ENCODE peak calls at places on chromosomes 12 and 14, in ten cellular contexts. Y is NCI-H510A treated with DMSO at 0.1 percent for 48 hours; K is HT1080; V is activated effector memory CD4-positive, alpha-beta T cell treated with Interleukin-2 at 50 U/mL for 16 hours; W is GM12865; R is frontal cortex; Z is IMR-90; F is PC-9; U is astrocyte of the cerebellum; A is CD4-positive, CD25-positive, alpha-beta regulatory T cell. G is an unnamed sample.

GRCh38 chr12:119115296-119115905 is 63.3 kb upstream of the HSPB8 start:
- DNase-seq in Z (peak; percentile 31), F (no peak), Y (peak; percentile 79), R (no peak), U (peak; percentile 22), A (peak; percentile 26), W (peak; percentile 44), V (no peak), K (peak; percentile 18), G (peak; percentile 35)

GRCh38 chr12:92992041-92992440 is 62.9 kb upstream of the EEA1 start:
- DNase-seq in V (no peak), W (no peak), K (no peak), Y (no peak), U (no peak), R (no peak), Z (peak; percentile 71), F (no peak), A (no peak), G (no peak)

GRCh38 chr14:70013269-70013873 is 134.2 kb downstream of the SMOC1 start:
- DNase-seq in Y (no peak), U (no peak), Z (peak; percentile 30), A (peak; percentile 27), R (no peak), K (no peak), V (no peak), F (no peak), W (peak; percentile 55), G (peak; percentile 43)

GRCh38 chr14:69010632-69011031 is 31.5 kb upstream of the ACTN1 start:
- DNase-seq in K (no peak), V (no peak), Y (no peak), U (no peak), Z (no peak), A (peak; percentile 24), W (no peak), F (peak; percentile 70), R (no peak), G (no peak)

GRCh38 chr12:177336-177979 is 36.5 kb downstream of the SLC6A12 start:
- DNase-seq in W (no peak), A (no peak), V (no peak), U (no peak), Z (no peak), Y (no peak), F (no peak), R (no peak), K (no peak), G (no peak)

GRCh38 chr12:53230971-53231858 is 794 bp downstream of the RARG start:
- DNase-seq in K (no peak), U (no peak), V (no peak), F (no peak), W (no peak), A (no peak), R (no peak), Z (no peak), Y (no peak), G (no peak)

GRCh38 chr12:18054925-18055324 is 35.1 kb downstream of the RERGL start:
- DNase-seq in Z (no peak), Y (peak; percentile 41), W (no peak), A (no peak), R (no peak), V (no peak), F (no peak), U (no peak), K (peak; percentile 33), G (no peak)

GRCh38 chr12:77741974-77742517 is 88.6 kb upstream of the NAV3 start:
- DNase-seq in K (no peak), A (no peak), Y (no peak), F (no peak), V (no peak), R (no peak), W (no peak), U (no peak), Z (no peak), G (no peak)

GRCh38 chr12:41121374-41121773 is 66.7 kb upstream of the PDZRN4 start:
- DNase-seq in R (no peak), K (no peak), U (no peak), Z (no peak), W (no peak), A (no peak), Y (no peak), F (no peak), V (no peak), G (no peak)

GRCh38 chr12:75750950-75751349 is 239.5 kb upstream of the KRR1 start:
- DNase-seq in R (no peak), K (peak; percentile 20), W (no peak), Z (peak; percentile 89), A (no peak), F (no peak), V (no peak), Y (no peak), U (peak; percentile 87), G (no peak)

GRCh38 chr14:45051180-45051579 is 32.7 kb upstream of the PRPF39 start:
- DNase-seq in V (no peak), F (no peak), U (no peak), W (no peak), Z (no peak), K (no peak), Y (no peak), A (no peak), R (no peak), G (no peak)

GRCh38 chr14:105581551-105582341 is 55.4 kb downstream of the TMEM121 start:
- DNase-seq in K (no peak), R (no peak), V (no peak), Y (no peak), A (peak; percentile 62), Z (no peak), W (peak; percentile 94), U (no peak), F (no peak), G (no peak)

GRCh38 chr14:39500253-39500652 is 68.0 kb upstream of the FBXO33 start:
- DNase-seq in V (no peak), F (no peak), K (no peak), W (no peak), Y (no peak), Z (no peak), U (no peak), R (no peak), A (no peak), G (no peak)

GRCh38 chr12:534216-534615 is 74.5 kb downstream of the B4GALNT3 start:
- DNase-seq in A (no peak), K (no peak), Z (no peak), Y (no peak), U (no peak), F (no peak), R (no peak), V (no peak), W (no peak), G (no peak)

GRCh38 chr12:12837025-12837872 is 24.1 kb downstream of the DDX47 start:
- DNase-seq in A (peak; percentile 87), F (peak; percentile 85), V (peak; percentile 7), W (peak; percentile 44), U (peak; percentile 68), R (no peak), Y (peak; percentile 43), Z (peak; percentile 84), K (peak; percentile 76), G (peak; percentile 79)

GRCh38 chr12:3311027-3311402 is 180.0 kb upstream of the PRMT8 start:
- DNase-seq in F (peak; percentile 88), R (no peak), W (no peak), Y (peak; percentile 64), K (peak; percentile 67), Z (no peak), U (no peak), A (no peak), V (no peak), G (no peak)

GRCh38 chr12:19031032-19031431 is 98.5 kb upstream of the PLEKHA5 start:
- DNase-seq in W (no peak), V (no peak), Y (no peak), U (peak; percentile 55), R (no peak), Z (peak; percentile 85), K (peak; percentile 95), A (no peak), F (peak; percentile 70), G (no peak)

GRCh38 chr14:92449404-92449975 is 64.1 kb upstream of the RIN3 start:
- DNase-seq in V (no peak), F (no peak), K (no peak), W (no peak), U (no peak), R (no peak), A (no peak), Y (no peak), Z (no peak), G (no peak)

GRCh38 chr14:61561144-61561543 is 134.2 kb upstream of the HIF1A start:
- DNase-seq in Y (no peak), U (no peak), A (no peak), V (no peak), R (no peak), W (no peak), F (peak; percentile 86), Z (peak; percentile 77), K (peak; percentile 75), G (no peak)

GRCh38 chr12:113987261-113988063 is 21.3 kb upstream of the RBM19 start:
- DNase-seq in W (no peak), Y (no peak), K (no peak), Z (no peak), F (no peak), V (no peak), R (no peak), A (no peak), U (no peak), G (peak; percentile 89)

GRCh38 chr12:57630891-57631433 is 2.0 kb downstream of the B4GALNT1 start:
- DNase-seq in Z (no peak), R (no peak), K (no peak), V (no peak), A (no peak), Y (no peak), W (no peak), F (no peak), U (no peak), G (no peak)

GRCh38 chr14:79992799-79993198 is 218.5 kb downstream of the DIO2 start:
- DNase-seq in R (no peak), W (no peak), Z (no peak), Y (no peak), K (no peak), V (no peak), A (no peak), U (no peak), F (no peak), G (no peak)

GRCh38 chr12:116150001-116150400 is 127.5 kb downstream of the MED13L start:
- DNase-seq in A (no peak), Y (no peak), V (no peak), F (no peak), K (no peak), Z (no peak), U (no peak), W (no peak), R (no peak), G (no peak)

GRCh38 chr14:71245659-71246361 is 338.6 kb downstream of the PCNX1 start:
- DNase-seq in U (no peak), Y (no peak), V (no peak), A (peak; percentile 58), F (peak; percentile 31), R (no peak), W (peak; percentile 49), K (no peak), Z (no peak), G (no peak)

GRCh38 chr14:47549886-47550285 is 125.5 kb downstream of the MDGA2 start:
- DNase-seq in W (no peak), A (no peak), R (no peak), U (no peak), F (no peak), Y (no peak), K (no peak), V (no peak), Z (no peak), G (no peak)

GRCh38 chr12:12432373-12432772 is 75.5 kb downstream of the BORCS5 start:
- DNase-seq in V (no peak), W (no peak), K (no peak), U (peak; percentile 81), A (no peak), Z (peak; percentile 96), Y (no peak), R (no peak), F (peak; percentile 65), G (no peak)

G was measured in NCI-H526.